ENCODE peak calls at places on chromosomes 1 and 21, in five cellular contexts. K, U, Y, H and T are unnamed samples.

GRCh38 chr1:83497563-83497962 is 501.4 kb downstream of the TTLL7 start:
- DNase-seq in H (no peak), Y (no peak), U (no peak), K (no peak), T (no peak)

GRCh38 chr1:115089443-115090340 is at the start of gene TSPAN2:
- DNase-seq in U (no peak), Y (peak; percentile 64), H (peak; percentile 61), K (peak; percentile 60), T (peak; percentile 49)

GRCh38 chr1:221766210-221766609 is 24.3 kb upstream of the DUSP10 start:
- DNase-seq in H (no peak), Y (no peak), U (no peak), K (no peak), T (no peak)

GRCh38 chr1:228410671-228411070 is 4.0 kb upstream of the TRIM11 start:
- DNase-seq in K (no peak), U (no peak), Y (no peak), H (no peak), T (no peak)

GRCh38 chr21:37155216-37155615 is 82.2 kb downstream of the TTC3 start:
- DNase-seq in K (no peak), Y (no peak), U (no peak), H (no peak), T (no peak)

GRCh38 chr21:33058468-33059318 is 11.2 kb upstream of the OLIG1 start:
- DNase-seq in Y (no peak), H (no peak), U (no peak), K (no peak), T (peak; percentile 79)

GRCh38 chr1:9179450-9179849 is 50.5 kb upstream of the GPR157 start:
- DNase-seq in K (no peak), U (no peak), Y (no peak), H (no peak), T (no peak)

GRCh38 chr1:222749927-222750326 is 12.9 kb downstream of the FAM177B start:
- DNase-seq in U (no peak), K (no peak), Y (no peak), H (no peak), T (no peak)

GRCh38 chr21:38766987-38767722 is 38.6 kb upstream of the ETS2 start:
- DNase-seq in H (no peak), Y (peak; percentile 77), U (no peak), K (no peak), T (no peak)

GRCh38 chr1:10960954-10961833 is 51.3 kb upstream of the TARDBP start:
- DNase-seq in K (peak; percentile 85), H (peak; percentile 81), U (peak; percentile 71), Y (peak; percentile 87), T (peak; percentile 93)

GRCh38 chr1:228414511-228415211 is 2.0 kb downstream of the TRIM17 start:
- DNase-seq in K (no peak), Y (no peak), H (no peak), U (no peak), T (no peak)

GRCh38 chr1:20440785-20441200 is 45.2 kb downstream of the CAMK2N1 start:
- DNase-seq in K (peak; percentile 49), U (peak; percentile 77), H (no peak), Y (no peak), T (peak; percentile 76)

GRCh38 chr1:67809887-67810286 is 23.4 kb downstream of the GNG12 start:
- DNase-seq in Y (no peak), K (no peak), H (no peak), U (no peak), T (no peak)

GRCh38 chr1:16420719-16421118 is 16.5 kb downstream of the SPATA21 start:
- DNase-seq in U (no peak), K (no peak), H (no peak), Y (no peak), T (no peak)

GRCh38 chr1:37131281-37131680 is 97.0 kb upstream of the GRIK3 start:
- DNase-seq in Y (no peak), U (no peak), H (no peak), K (no peak), T (no peak)

GRCh38 chr1:113205980-113206766 is 133.2 kb downstream of the LRIG2 start:
- DNase-seq in H (no peak), K (no peak), Y (no peak), U (no peak), T (no peak)

GRCh38 chr1:208433086-208433485 is 188.9 kb upstream of the PLXNA2 start:
- DNase-seq in U (no peak), H (no peak), Y (no peak), K (no peak), T (no peak)

GRCh38 chr1:111976842-111977241 is 12.6 kb downstream of the KCND3 start:
- DNase-seq in U (no peak), H (no peak), Y (no peak), K (no peak), T (no peak)

GRCh38 chr1:199684686-199685273 is 342.7 kb upstream of the NR5A2 start:
- DNase-seq in Y (no peak), K (no peak), U (peak; percentile 74), H (no peak), T (peak; percentile 60)

GRCh38 chr1:224217655-224218615 is 34.9 kb downstream of the DEGS1 start:
- DNase-seq in K (no peak), U (no peak), Y (no peak), H (no peak), T (no peak)

GRCh38 chr1:26607191-26607590 is 77.6 kb downstream of the RPS6KA1 start:
- DNase-seq in U (no peak), K (no peak), H (no peak), Y (no peak), T (no peak)

GRCh38 chr1:220099826-220100225 is 5.9 kb downstream of the IARS2 start:
- DNase-seq in Y (no peak), K (no peak), H (no peak), U (no peak), T (no peak)

GRCh38 chr1:220092694-220093093 is 1.2 kb upstream of the IARS2 start:
- DNase-seq in K (no peak), Y (no peak), H (no peak), U (no peak), T (no peak)

GRCh38 chr1:220093361-220094015 is 444 bp upstream of the IARS2 start:
- DNase-seq in K (no peak), H (no peak), Y (no peak), U (no peak), T (no peak)

GRCh38 chr1:220089650-220090556 is at the start of gene BPNT1:
- DNase-seq in U (peak; percentile 98), Y (peak; percentile 93), H (peak; percentile 92), K (peak; percentile 91), T (peak; percentile 97)

GRCh38 chr1:220094016-220094911 is at the start of gene IARS2:
- DNase-seq in H (peak; percentile 91), U (peak; percentile 70), K (peak; percentile 90), Y (peak; percentile 93), T (peak; percentile 90)
- TF ChIP-seq POLR2A in H (no peak), U (peak; percentile 69), K (no peak), Y (peak; percentile 41), T (no peak)

GRCh38 chr1:204658295-204658694 is 27.2 kb downstream of the LRRN2 start:
- DNase-seq in H (no peak), U (no peak), K (no peak), Y (no peak), T (no peak)
- H3K27me3 ChIP-seq in H (no peaks in the 10 kb centered on the region), U (no peaks in the 10 kb centered on the region), K (no peaks in the 10 kb centered on the region), Y (no peaks in the 10 kb centered on the region), T (no peaks in the 10 kb centered on the region)

GRCh38 chr1:220527279-220528048 is 472 bp upstream of the MARK1 start:
- DNase-seq in H (peak; percentile 21), U (no peak), K (no peak), Y (peak; percentile 60), T (peak; percentile 82)
- TF ChIP-seq POLR2A in H (no peak), U (peak; percentile 46), K (no peak), Y (peak; percentile 29), T (no peak)

GRCh38 chr1:22363403-22364325 is 88.0 kb upstream of the ZBTB40 start:
- DNase-seq in H (no peak), U (no peak), K (no peak), Y (no peak), T (no peak)

GRCh38 chr1:22364764-22365163 is 86.9 kb upstream of the ZBTB40 start:
- DNase-seq in H (no peak), Y (no peak), U (no peak), K (no peak), T (no peak)

GRCh38 chr1:22365331-22366295 is 86.0 kb upstream of the ZBTB40 start:
- DNase-seq in H (no peak), Y (no peak), U (no peak), K (no peak), T (peak; percentile 22)

GRCh38 chr1:22364326-22364650 is 87.4 kb upstream of the ZBTB40 start:
- DNase-seq in Y (no peak), H (no peak), K (no peak), U (no peak), T (no peak)

DNA sequence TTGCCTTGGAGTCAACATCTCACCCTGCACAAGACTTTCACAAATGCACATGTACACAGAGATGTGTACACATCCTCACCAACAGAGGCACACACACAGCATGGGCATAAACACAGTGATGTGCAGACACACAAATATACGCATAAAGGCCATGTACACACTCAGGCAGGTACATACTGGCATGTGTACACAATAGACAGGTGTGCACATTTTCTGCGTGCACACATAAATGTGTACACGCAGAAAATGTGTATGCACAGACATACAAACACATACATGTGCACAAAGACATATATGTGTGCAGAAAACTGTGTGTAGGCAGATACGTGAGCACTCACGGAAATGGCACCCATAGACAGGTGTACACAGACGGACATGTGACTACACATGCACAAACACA is 85.3 kb upstream of the ZBTB40 start:
- DNase-seq in Y (no peak), H (no peak), K (no peak), U (no peak), T (no peak)
- H3K27me3 ChIP-seq in Y (no peaks in the 10 kb centered on the region), H (no peaks in the 10 kb centered on the region), K (peaks cover 3% of the 10 kb centered on the region), U (peaks cover 44% of the 10 kb centered on the region), T (no peaks in the 10 kb centered on the region)